ENCODE peak calls at places on chromosomes 6 and 20, in four cellular contexts. C is HL-60, P is GM12878, X is HCT116. Q is an unnamed sample.

GRCh38 chr6:84136364-84137050 is 90.9 kb downstream of the CEP162 start:
- DNase-seq in X (no peak), C (no peak), P (no peak), Q (no peak)

GRCh38 chr6:139175389-139175788 is 40.5 kb downstream of the HECA start:
- DNase-seq in X (no peak), C (peak; percentile 45), P (no peak), Q (no peak)

GRCh38 chr6:132818404-132819359 is 4.3 kb downstream of the RPS12 start:
- DNase-seq in X (no peak), P (no peak), C (no peak), Q (no peak)

GRCh38 chr6:85364354-85364753 is 85.5 kb upstream of the NT5E start:
- DNase-seq in X (peak; percentile 69), C (no peak), P (no peak), Q (no peak)

GRCh38 chr20:52490715-52491430 is 299.3 kb upstream of the ZFP64 start:
- DNase-seq in P (no peak), C (no peak), X (no peak), Q (no peak)

GRCh38 chr6:33313709-33314514 is at the start of gene TAPBP:
- DNase-seq in P (no peak), C (no peak), X (no peak), Q (no peak)

GRCh38 chr6:36349240-36349639 is 12.6 kb upstream of the BNIP5 start:
- DNase-seq in P (no peak), X (no peak), C (no peak), Q (no peak)

GRCh38 chr6:55405474-55406220 is 78.4 kb downstream of the GFRAL start:
- DNase-seq in P (no peak), X (no peak), C (no peak), Q (no peak)

GRCh38 chr20:48718914-48719578 is 108.8 kb downstream of the PREX1 start:
- DNase-seq in C (no peak), P (no peak), X (no peak), Q (no peak)

GRCh38 chr6:155188707-155189496 is 74.9 kb upstream of the CLDN20 start:
- DNase-seq in X (no peak), P (no peak), C (no peak), Q (no peak)

GRCh38 chr6:158607411-158608170 is 37.0 kb downstream of the DYNLT1 start:
- DNase-seq in X (no peak), C (no peak), P (no peak), Q (no peak)

GRCh38 chr6:135465903-135466302 is 31.6 kb downstream of the AHI1 start:
- DNase-seq in P (no peak), C (no peak), X (no peak), Q (no peak)

GRCh38 chr6:37741757-37742400 is 44.2 kb upstream of the MDGA1 start:
- DNase-seq in C (no peak), X (no peak), P (no peak), Q (no peak)

GRCh38 chr6:3489961-3490621 is 33.2 kb upstream of the SLC22A23 start:
- DNase-seq in P (no peak), C (no peak), X (no peak), Q (no peak)

GRCh38 chr6:109451376-109451775 is 4.2 kb downstream of the MICAL1 start:
- DNase-seq in P (no peak), C (no peak), X (no peak), Q (no peak)

GRCh38 chr6:137028912-137029311 is 15.9 kb downstream of the IL20RA start:
- DNase-seq in C (no peak), X (no peak), P (no peak), Q (no peak)

GRCh38 chr6:90790696-90791095 is 203.8 kb upstream of the MAP3K7 start:
- DNase-seq in P (no peak), X (no peak), C (no peak), Q (no peak)

GRCh38 chr6:18264338-18265098 is at the start of gene DEK:
- DNase-seq in C (peak; percentile 58), P (no peak), X (peak; percentile 58), Q (no peak)

GRCh38 chr6:30676660-30677270 is 4.0 kb upstream of the DHX16 start:
- DNase-seq in P (no peak), C (no peak), X (no peak), Q (no peak)

GRCh38 chr6:6648659-6649343 is 60.3 kb downstream of the LY86 start:
- DNase-seq in P (no peak), C (no peak), X (no peak), Q (no peak)

GRCh38 chr6:38857815-38858214 is 142.7 kb downstream of the DNAH8 start:
- DNase-seq in C (no peak), X (no peak), P (no peak), Q (no peak)

GRCh38 chr6:90286884-90287488 is 9.7 kb downstream of the BACH2 start:
- DNase-seq in X (peak; percentile 72), P (no peak), C (no peak), Q (no peak)

GRCh38 chr6:43743682-43744381 is 26.2 kb upstream of the VEGFA start:
- DNase-seq in P (no peak), C (no peak), X (no peak), Q (no peak)

GRCh38 chr6:100593522-100593921 is 128.8 kb upstream of the SIM1 start:
- DNase-seq in P (no peak), C (no peak), X (no peak), Q (no peak)

GRCh38 chr6:125512621-125513020 is 210.9 kb upstream of the HDDC2 start:
- DNase-seq in P (no peak), C (no peak), X (peak; percentile 8), Q (peak; percentile 13)

GRCh38 chr6:78400076-78400475 is 467.3 kb upstream of the IRAK1BP1 start:
- DNase-seq in X (no peak), P (no peak), C (no peak), Q (no peak)

GRCh38 chr20:47016068-47016664 is 121.5 kb downstream of the EYA2 start:
- DNase-seq in C (no peak), P (no peak), X (no peak), Q (no peak)
- TF ChIP-seq REST in C (peak; percentile 91), P (peak; percentile 74), X (peak; percentile 55), Q (peak; percentile 87)

GRCh38 chr20:59428441-59429205 is 128.2 kb downstream of the EDN3 start:
- DNase-seq in C (no peak), P (no peak), X (peak; percentile 16), Q (no peak)
- TF ChIP-seq CTCF in C (no peak), P (no peak), X (peak; percentile 58), Q (no peak)

DNA sequence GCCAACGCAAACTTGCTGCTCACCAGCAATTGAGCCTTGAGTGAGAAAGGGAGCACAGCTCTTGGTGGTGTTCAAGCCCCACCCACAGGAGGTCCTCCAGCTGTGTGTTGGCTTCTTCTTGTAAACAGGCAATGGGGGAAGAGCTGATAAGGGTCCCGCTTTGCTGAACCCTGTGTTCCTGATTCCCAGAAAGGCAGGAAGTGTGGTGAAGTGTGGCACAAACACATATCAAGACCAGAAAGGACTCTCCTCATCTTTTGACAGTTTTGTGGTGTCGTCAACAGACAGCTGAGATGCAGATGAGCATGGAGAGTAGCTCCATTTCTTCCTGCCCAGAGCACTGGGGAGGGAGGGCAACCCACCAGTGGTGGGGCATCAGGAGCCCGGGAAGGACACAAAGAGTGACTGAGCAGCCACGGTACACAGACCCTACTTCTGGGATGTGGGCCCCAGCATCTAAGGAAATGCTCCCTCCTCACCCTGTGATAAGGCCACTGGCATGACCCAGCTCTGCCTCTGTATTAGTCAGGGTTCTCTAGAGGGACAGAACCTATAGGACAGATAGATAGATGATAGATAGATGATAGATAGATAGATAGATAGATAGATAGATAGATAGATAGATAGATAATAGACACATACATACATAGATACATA is 188.9 kb upstream of the TAB2 start:
- DNase-seq in X (no peak), C (no peak), P (no peak), Q (no peak)
- TF ChIP-seq POLR2AphosphoS5 in X (no peak), C (no peak), P (no peak), Q (no peak)

GRCh38 chr6:61558796-61559195 is 727.2 kb downstream of the KHDRBS2 start:
- DNase-seq in X (no peak), C (no peak), P (no peak), Q (no peak)
- TF ChIP-seq REST in X (no peak), C (peak; percentile 90), P (peak; percentile 44), Q (no peak)

GRCh38 chr20:57689745-57690481 is 19.9 kb downstream of the PMEPA1 start:
- DNase-seq in C (no peak), X (no peak), P (no peak), Q (no peak)

GRCh38 chr20:57686931-57687652 is 22.7 kb downstream of the PMEPA1 start:
- DNase-seq in X (no peak), C (no peak), P (no peak), Q (no peak)

GRCh38 chr20:57690525-57690924 is 19.3 kb downstream of the PMEPA1 start:
- DNase-seq in C (no peak), X (no peak), P (no peak), Q (no peak)

GRCh38 chr20:57688864-57689263 is 21.0 kb downstream of the PMEPA1 start:
- DNase-seq in P (no peak), C (no peak), X (no peak), Q (no peak)

GRCh38 chr20:57688295-57688694 is 21.5 kb downstream of the PMEPA1 start:
- DNase-seq in X (no peak), P (no peak), C (no peak), Q (no peak)
- TF ChIP-seq CTCF in X (no peak), P (no peak), C (no peak), Q (no peak)

Q was measured in Panc1.